ENCODE peak calls at places on chromosomes 16 and 17, in nine cellular contexts. M is GM23248; F is psoas muscle; Z is tibial nerve; B is CD8-positive, alpha-beta memory T cell; W is CD4-positive, CD25-positive, alpha-beta regulatory T cell; S is right lobe of liver; Y is caudate nucleus; J is substantia nigra. N is an unnamed sample.

GRCh38 chr17:82929011-82929622 is 89.3 kb upstream of the ZNF750 start:
- DNase-seq in W (no peak), B (no peak), Y (no peak), J (no peak), Z (peak), S (peak), F (peak), M (no peak), N (peak)

GRCh38 chr17:67194134-67194533 is 50.9 kb downstream of the HELZ start:
- DNase-seq in S (no peak), Y (no peak), B (no peak), J (no peak), W (no peak), M (peak), Z (no peak), F (no peak), N (no peak)

GRCh38 chr17:36463916-36464764 is 22.3 kb upstream of the ZNHIT3 start:
- DNase-seq in Y (peak), S (peak), B (no peak), J (no peak), Z (no peak), F (peak), M (peak), W (peak), N (no peak)

GRCh38 chr16:29736112-29736511 is 9.7 kb downstream of the C16orf54 start:
- DNase-seq in S (no peak), J (no peak), W (no peak), B (no peak), M (no peak), Y (no peak), Z (no peak), F (no peak), N (no peak)

GRCh38 chr17:79218175-79218824 is 143.7 kb downstream of the ENGASE start:
- DNase-seq in B (no peak), M (no peak), Z (no peak), Y (no peak), J (no peak), W (no peak), F (no peak), S (peak), N (no peak)

GRCh38 chr17:80419255-80419654 is 4.3 kb downstream of the ENDOV start:
- DNase-seq in Z (no peak), S (no peak), W (no peak), M (no peak), F (no peak), Y (no peak), B (no peak), J (no peak), N (no peak)

GRCh38 chr16:1125471-1125870 is 27.4 kb upstream of the CACNA1H start:
- DNase-seq in M (peak), S (no peak), J (no peak), Z (no peak), B (no peak), F (no peak), Y (peak), W (no peak), N (no peak)

GRCh38 chr17:48445248-48445620 is 15.2 kb upstream of the SKAP1 start:
- DNase-seq in M (no peak), J (no peak), F (no peak), W (no peak), Y (no peak), S (no peak), Z (no peak), B (no peak), N (no peak)

GRCh38 chr16:52455549-52456277 is 91.2 kb downstream of the TOX3 start:
- DNase-seq in Y (no peak), S (no peak), J (no peak), Z (no peak), M (no peak), B (no peak), W (no peak), F (no peak), N (no peak)

GRCh38 chr17:67076290-67076689 is 31.9 kb downstream of the CACNG1 start:
- DNase-seq in J (no peak), Y (no peak), B (no peak), Z (no peak), W (no peak), M (no peak), S (peak), F (no peak), N (no peak)

DNA sequence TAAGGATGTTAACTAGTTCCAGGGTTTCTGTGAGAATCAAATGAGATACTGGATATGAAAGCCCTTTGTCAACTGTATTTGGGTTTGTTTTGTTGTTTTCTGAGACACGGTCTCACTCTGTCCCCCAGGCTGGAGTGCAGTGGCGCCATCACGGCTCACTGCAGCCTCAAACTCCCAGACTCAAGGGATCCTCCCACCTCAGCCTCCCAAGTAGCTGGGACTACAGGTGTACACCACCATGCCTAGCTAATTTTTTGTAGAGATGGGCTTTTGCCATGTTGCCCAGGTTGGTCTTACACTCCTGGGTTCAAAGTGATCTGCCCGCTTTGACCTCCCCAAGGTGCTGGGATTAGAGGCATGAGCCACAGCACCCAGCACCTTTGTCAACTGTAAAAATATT is 8.9 kb downstream of the SUPT4H1 start:
- DNase-seq in F (no peak), M (no peak), J (no peak), S (no peak), W (no peak), B (no peak), Z (no peak), Y (no peak), N (no peak)
- H3K27ac ChIP-seq in F (no peak), M (no peak), J (no peak), S (no peak), W (peak), B (peak), Z (no peak), Y (no peak), N (peak)

GRCh38 chr17:35086164-35086563 is 22.7 kb upstream of the RFFL start:
- DNase-seq in F (no peak), B (no peak), W (no peak), S (no peak), Y (no peak), Z (no peak), M (no peak), J (no peak), N (no peak)

GRCh38 chr17:35083071-35083470 is 19.6 kb upstream of the RFFL start:
- DNase-seq in M (no peak), Y (no peak), B (no peak), W (no peak), J (no peak), Z (no peak), F (no peak), S (no peak), N (no peak)

GRCh38 chr17:35086931-35087573 is 23.5 kb upstream of the RFFL start:
- DNase-seq in B (no peak), F (no peak), S (peak), J (no peak), Z (no peak), M (no peak), Y (no peak), W (no peak), N (no peak)

GRCh38 chr17:35082073-35082657 is 18.7 kb upstream of the RFFL start:
- DNase-seq in W (peak), J (no peak), Z (no peak), Y (no peak), S (no peak), B (no peak), F (no peak), M (peak), N (no peak)

GRCh38 chr17:35084987-35085386 is 21.5 kb upstream of the RFFL start:
- DNase-seq in M (peak), W (no peak), S (no peak), J (no peak), Y (no peak), Z (no peak), B (no peak), F (no peak), N (no peak)
- H3K27ac ChIP-seq in M (peak), W (peak), S (no peak), J (peak), Y (no peak), Z (no peak), B (no peak), F (no peak), N (no peak)

GRCh38 chr16:72172105-72173034 is at the start of gene PMFBP1:
- DNase-seq in B (no peak), S (no peak), J (peak), Z (no peak), W (no peak), M (peak), F (no peak), Y (no peak), N (no peak)
- H3K27ac ChIP-seq in B (no peak), S (no peak), J (no peak), Z (no peak), W (no peak), M (no peak), F (no peak), Y (no peak), N (no peak)

GRCh38 chr17:39845052-39845976 is 18.8 kb downstream of the IKZF3 start:
- DNase-seq in J (no peak), F (no peak), S (no peak), W (no peak), Y (no peak), B (no peak), M (no peak), Z (no peak), N (no peak)
- H3K27ac ChIP-seq in J (no peak), F (no peak), S (no peak), W (no peak), Y (no peak), B (no peak), M (no peak), Z (no peak), N (no peak)

DNA sequence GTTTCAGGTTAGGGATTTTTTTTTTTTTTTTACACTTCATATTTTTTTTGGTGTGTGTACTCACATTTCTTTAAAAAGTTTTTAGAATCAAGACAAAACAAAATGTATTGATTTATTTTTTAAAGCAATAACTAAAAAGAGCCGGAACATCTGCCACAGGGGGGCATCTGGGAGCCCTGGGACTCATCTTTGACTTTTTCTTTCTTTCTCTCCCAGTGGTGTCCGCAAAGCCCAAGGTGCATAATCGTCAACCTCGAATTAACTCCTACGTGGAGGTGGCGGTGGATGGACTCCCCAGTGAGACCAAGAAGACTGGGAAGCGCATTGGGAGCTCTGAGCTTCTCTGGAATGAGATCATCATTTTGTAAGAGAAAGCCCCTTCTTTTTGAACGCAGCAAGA is 36.3 kb downstream of the WWP2 start:
- DNase-seq in Z (no peak), S (no peak), M (peak), Y (peak), F (no peak), W (no peak), J (peak), B (no peak), N (no peak)
- H3K27ac ChIP-seq in Z (peak), S (no peak), M (no peak), Y (peak), F (no peak), W (no peak), J (peak), B (no peak), N (no peak)

DNA sequence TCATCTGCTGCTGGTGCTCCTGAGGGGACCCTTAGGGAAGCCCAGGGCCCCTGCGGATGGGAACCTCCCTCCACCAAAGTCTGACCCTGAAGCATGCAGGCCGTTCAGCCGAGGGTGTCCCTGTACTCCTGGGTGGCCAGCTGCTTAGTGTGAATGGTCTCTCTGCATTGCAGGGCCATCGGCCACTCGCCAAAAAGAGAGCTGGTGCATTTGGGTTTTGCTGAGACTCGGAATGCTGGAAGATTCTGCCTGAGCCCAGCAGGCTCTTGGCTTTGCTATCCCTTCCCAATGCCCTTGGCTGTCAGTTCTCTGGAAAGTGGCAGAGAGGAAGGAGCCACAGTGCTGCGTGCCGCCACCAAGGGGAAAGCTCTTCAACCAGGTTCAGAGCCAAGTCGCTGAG is 2.8 kb downstream of the MEOX1 start:
- DNase-seq in Y (no peak), M (no peak), W (no peak), S (no peak), F (no peak), J (peak), Z (no peak), B (no peak), N (no peak)
- H3K27ac ChIP-seq in Y (no peak), M (no peak), W (peak), S (no peak), F (peak), J (no peak), Z (peak), B (no peak), N (no peak)

GRCh38 chr17:59356543-59357218 is 25.2 kb downstream of the YPEL2 start:
- DNase-seq in W (no peak), J (no peak), Y (no peak), Z (no peak), F (no peak), S (no peak), M (peak), B (no peak), N (no peak)
- H3K27ac ChIP-seq in W (peak), J (peak), Y (peak), Z (peak), F (peak), S (no peak), M (peak), B (no peak), N (no peak)

GRCh38 chr16:85420501-85421337 is 192.4 kb upstream of the GSE1 start:
- DNase-seq in J (no peak), B (peak), W (peak), F (peak), M (peak), S (peak), Y (no peak), Z (no peak), N (peak)
- H3K27ac ChIP-seq in J (no peak), B (no peak), W (no peak), F (no peak), M (no peak), S (no peak), Y (no peak), Z (no peak), N (no peak)

DNA sequence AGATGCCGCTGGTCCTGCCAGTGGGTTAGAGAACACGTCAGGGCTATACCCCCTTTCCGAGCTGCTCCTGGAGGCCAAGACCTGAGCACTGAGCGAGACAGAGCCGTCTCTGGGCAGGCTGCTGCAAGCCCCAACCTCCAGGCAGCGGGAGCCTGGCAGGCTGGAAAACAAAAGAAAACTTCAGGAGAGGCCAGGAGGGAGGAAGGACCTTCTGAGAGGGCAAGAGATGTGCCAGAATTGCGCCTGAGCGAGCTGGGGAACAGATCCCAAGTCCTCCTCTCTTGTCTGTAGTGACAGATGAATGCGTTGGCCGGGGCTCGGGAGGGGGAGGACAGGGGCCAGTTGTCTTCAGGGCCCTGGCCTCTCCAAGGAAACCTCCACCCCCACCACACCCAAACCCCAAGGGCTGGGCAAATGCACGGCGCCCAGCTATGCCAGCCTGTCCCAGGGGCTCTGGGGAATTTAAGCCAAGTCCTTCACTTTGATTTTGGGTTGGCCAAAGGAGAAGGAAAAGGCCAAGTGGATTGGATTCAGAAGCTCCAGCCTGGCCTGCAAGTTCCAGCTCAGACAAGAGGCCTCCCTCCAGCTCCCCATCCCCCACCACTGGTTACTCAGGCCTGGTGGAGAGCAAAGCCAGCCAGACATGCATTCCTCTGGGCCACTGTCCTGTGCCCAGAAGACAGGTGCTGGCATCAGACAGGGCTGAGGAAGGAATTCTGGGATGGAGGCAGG is 18.1 kb downstream of the SDK2 start:
- DNase-seq in Z (no peak), J (no peak), M (no peak), Y (no peak), W (no peak), F (peak), S (no peak), B (no peak), N (no peak)
- H3K27ac ChIP-seq in Z (peak), J (no peak), M (no peak), Y (no peak), W (no peak), F (peak), S (no peak), B (no peak), N (no peak)

N was measured in lower lobe of right lung.